ENCODE peak calls at places on chromosomes 16 and 17, in eight cellular contexts. One of them, this sample, is unnamed.

GRCh38 chr17:17073006-17073626 is 30.9 kb downstream of the MPRIP start:
- DNase-seq in neuronal stem cell: no peak
- DNase-seq in HS-27A: no peak
- DNase-seq in C1 segment of cervical spinal cord: no peak
- DNase-seq in activated T-helper 1 cell treated with Interleukin-2 at 50 U/mL for 16 hours: no peak
- DNase-seq in stimulated activated naive CD4-positive, alpha-beta T cell: no peak
- DNase-seq in DMS 273 treated with DMSO at 0.1 percent for 48 hours: no peak
- DNase-seq in SK-N-DZ: no peak
- DNase-seq in this sample: no peak

GRCh38 chr16:64910351-64910750 is 211.5 kb downstream of the CDH11 start:
- DNase-seq in SK-N-DZ: peak
- DNase-seq in neuronal stem cell: no peak
- DNase-seq in HS-27A: peak
- DNase-seq in activated T-helper 1 cell treated with Interleukin-2 at 50 U/mL for 16 hours: no peak
- DNase-seq in stimulated activated naive CD4-positive, alpha-beta T cell: no peak
- DNase-seq in C1 segment of cervical spinal cord: no peak
- DNase-seq in DMS 273 treated with DMSO at 0.1 percent for 48 hours: no peak
- DNase-seq in this sample: no peak

GRCh38 chr16:67392301-67393059 is 818 bp downstream of the TPPP3 start:
- DNase-seq in activated T-helper 1 cell treated with Interleukin-2 at 50 U/mL for 16 hours: no peak
- DNase-seq in neuronal stem cell: no peak
- DNase-seq in SK-N-DZ: no peak
- DNase-seq in C1 segment of cervical spinal cord: no peak
- DNase-seq in HS-27A: no peak
- DNase-seq in DMS 273 treated with DMSO at 0.1 percent for 48 hours: no peak
- DNase-seq in stimulated activated naive CD4-positive, alpha-beta T cell: no peak
- DNase-seq in this sample: no peak

GRCh38 chr17:40168262-40168832 is 8.9 kb upstream of the RAPGEFL1 start:
- DNase-seq in activated T-helper 1 cell treated with Interleukin-2 at 50 U/mL for 16 hours: no peak
- DNase-seq in HS-27A: peak
- DNase-seq in SK-N-DZ: peak
- DNase-seq in neuronal stem cell: no peak
- DNase-seq in stimulated activated naive CD4-positive, alpha-beta T cell: peak
- DNase-seq in C1 segment of cervical spinal cord: peak
- DNase-seq in DMS 273 treated with DMSO at 0.1 percent for 48 hours: no peak
- DNase-seq in this sample: peak

GRCh38 chr17:67095803-67096202 is 51.4 kb downstream of the CACNG1 start:
- DNase-seq in DMS 273 treated with DMSO at 0.1 percent for 48 hours: no peak
- DNase-seq in HS-27A: no peak
- DNase-seq in activated T-helper 1 cell treated with Interleukin-2 at 50 U/mL for 16 hours: no peak
- DNase-seq in neuronal stem cell: no peak
- DNase-seq in stimulated activated naive CD4-positive, alpha-beta T cell: no peak
- DNase-seq in C1 segment of cervical spinal cord: no peak
- DNase-seq in SK-N-DZ: no peak
- DNase-seq in this sample: no peak

GRCh38 chr16:23679274-23679985 is 741 bp downstream of the PLK1 start:
- DNase-seq in activated T-helper 1 cell treated with Interleukin-2 at 50 U/mL for 16 hours: no peak
- DNase-seq in DMS 273 treated with DMSO at 0.1 percent for 48 hours: no peak
- DNase-seq in neuronal stem cell: peak
- DNase-seq in stimulated activated naive CD4-positive, alpha-beta T cell: no peak
- DNase-seq in SK-N-DZ: peak
- DNase-seq in HS-27A: no peak
- DNase-seq in C1 segment of cervical spinal cord: no peak
- DNase-seq in this sample: no peak

GRCh38 chr17:34816806-34817205 is 144.5 kb downstream of the CCT6B start:
- DNase-seq in stimulated activated naive CD4-positive, alpha-beta T cell: no peak
- DNase-seq in HS-27A: no peak
- DNase-seq in C1 segment of cervical spinal cord: no peak
- DNase-seq in activated T-helper 1 cell treated with Interleukin-2 at 50 U/mL for 16 hours: no peak
- DNase-seq in neuronal stem cell: no peak
- DNase-seq in DMS 273 treated with DMSO at 0.1 percent for 48 hours: no peak
- DNase-seq in SK-N-DZ: no peak
- DNase-seq in this sample: no peak

GRCh38 chr16:69338557-69339288 is 641 bp downstream of the COG8 start:
- DNase-seq in neuronal stem cell: no peak
- DNase-seq in stimulated activated naive CD4-positive, alpha-beta T cell: no peak
- DNase-seq in C1 segment of cervical spinal cord: no peak
- DNase-seq in activated T-helper 1 cell treated with Interleukin-2 at 50 U/mL for 16 hours: no peak
- DNase-seq in HS-27A: no peak
- DNase-seq in DMS 273 treated with DMSO at 0.1 percent for 48 hours: no peak
- DNase-seq in SK-N-DZ: no peak
- DNase-seq in this sample: no peak

GRCh38 chr16:85172465-85173071 is 60.3 kb upstream of the CIBAR2 start:
- DNase-seq in activated T-helper 1 cell treated with Interleukin-2 at 50 U/mL for 16 hours: no peak
- DNase-seq in DMS 273 treated with DMSO at 0.1 percent for 48 hours: peak
- DNase-seq in neuronal stem cell: no peak
- DNase-seq in SK-N-DZ: peak
- DNase-seq in HS-27A: no peak
- DNase-seq in C1 segment of cervical spinal cord: peak
- DNase-seq in stimulated activated naive CD4-positive, alpha-beta T cell: no peak
- DNase-seq in this sample: no peak

GRCh38 chr16:74738816-74739215 is 35.8 kb downstream of the FA2H start:
- DNase-seq in neuronal stem cell: no peak
- DNase-seq in C1 segment of cervical spinal cord: no peak
- DNase-seq in activated T-helper 1 cell treated with Interleukin-2 at 50 U/mL for 16 hours: no peak
- DNase-seq in HS-27A: no peak
- DNase-seq in DMS 273 treated with DMSO at 0.1 percent for 48 hours: no peak
- DNase-seq in stimulated activated naive CD4-positive, alpha-beta T cell: no peak
- DNase-seq in SK-N-DZ: no peak
- DNase-seq in this sample: no peak

GRCh38 chr17:44004077-44004760 is at the start of gene NAGS:
- DNase-seq in neuronal stem cell: no peak
- DNase-seq in DMS 273 treated with DMSO at 0.1 percent for 48 hours: no peak
- DNase-seq in C1 segment of cervical spinal cord: no peak
- DNase-seq in HS-27A: no peak
- DNase-seq in SK-N-DZ: no peak
- DNase-seq in activated T-helper 1 cell treated with Interleukin-2 at 50 U/mL for 16 hours: no peak
- DNase-seq in stimulated activated naive CD4-positive, alpha-beta T cell: no peak
- DNase-seq in this sample: no peak

GRCh38 chr17:1398900-1399299 is 1.1 kb downstream of the YWHAE start:
- DNase-seq in stimulated activated naive CD4-positive, alpha-beta T cell: peak
- DNase-seq in HS-27A: no peak
- DNase-seq in DMS 273 treated with DMSO at 0.1 percent for 48 hours: no peak
- DNase-seq in C1 segment of cervical spinal cord: peak
- DNase-seq in neuronal stem cell: no peak
- DNase-seq in activated T-helper 1 cell treated with Interleukin-2 at 50 U/mL for 16 hours: no peak
- DNase-seq in SK-N-DZ: no peak
- DNase-seq in this sample: no peak

GRCh38 chr16:29820730-29821662 is 734 bp downstream of the MVP start:
- DNase-seq in neuronal stem cell: no peak
- DNase-seq in SK-N-DZ: no peak
- DNase-seq in HS-27A: no peak
- DNase-seq in activated T-helper 1 cell treated with Interleukin-2 at 50 U/mL for 16 hours: no peak
- DNase-seq in C1 segment of cervical spinal cord: no peak
- DNase-seq in DMS 273 treated with DMSO at 0.1 percent for 48 hours: peak
- DNase-seq in stimulated activated naive CD4-positive, alpha-beta T cell: no peak
- DNase-seq in this sample: no peak

GRCh38 chr17:74838275-74838674 is 21.4 kb downstream of the GRIN2C start:
- DNase-seq in neuronal stem cell: no peak
- DNase-seq in DMS 273 treated with DMSO at 0.1 percent for 48 hours: no peak
- DNase-seq in C1 segment of cervical spinal cord: no peak
- DNase-seq in activated T-helper 1 cell treated with Interleukin-2 at 50 U/mL for 16 hours: no peak
- DNase-seq in HS-27A: no peak
- DNase-seq in SK-N-DZ: peak
- DNase-seq in stimulated activated naive CD4-positive, alpha-beta T cell: no peak
- DNase-seq in this sample: no peak

GRCh38 chr17:77571141-77571540 is 387.4 kb upstream of the TNRC6C start:
- DNase-seq in neuronal stem cell: peak
- DNase-seq in stimulated activated naive CD4-positive, alpha-beta T cell: no peak
- DNase-seq in C1 segment of cervical spinal cord: no peak
- DNase-seq in activated T-helper 1 cell treated with Interleukin-2 at 50 U/mL for 16 hours: no peak
- DNase-seq in SK-N-DZ: no peak
- DNase-seq in HS-27A: no peak
- DNase-seq in DMS 273 treated with DMSO at 0.1 percent for 48 hours: no peak
- DNase-seq in this sample: no peak

GRCh38 chr16:56068314-56068713 is 123.0 kb upstream of the GNAO1 start:
- DNase-seq in DMS 273 treated with DMSO at 0.1 percent for 48 hours: no peak
- DNase-seq in stimulated activated naive CD4-positive, alpha-beta T cell: no peak
- DNase-seq in C1 segment of cervical spinal cord: no peak
- DNase-seq in activated T-helper 1 cell treated with Interleukin-2 at 50 U/mL for 16 hours: no peak
- DNase-seq in SK-N-DZ: no peak
- DNase-seq in neuronal stem cell: no peak
- DNase-seq in HS-27A: no peak
- DNase-seq in this sample: no peak

GRCh38 chr16:49350265-49351103 is 23.1 kb upstream of the C16orf78 start:
- DNase-seq in HS-27A: no peak
- DNase-seq in DMS 273 treated with DMSO at 0.1 percent for 48 hours: no peak
- DNase-seq in activated T-helper 1 cell treated with Interleukin-2 at 50 U/mL for 16 hours: peak
- DNase-seq in neuronal stem cell: peak
- DNase-seq in SK-N-DZ: peak
- DNase-seq in C1 segment of cervical spinal cord: peak
- DNase-seq in stimulated activated naive CD4-positive, alpha-beta T cell: no peak
- DNase-seq in this sample: peak

GRCh38 chr17:36089888-36090836 is at the start of gene CCL3:
- DNase-seq in C1 segment of cervical spinal cord: peak
- DNase-seq in DMS 273 treated with DMSO at 0.1 percent for 48 hours: no peak
- DNase-seq in SK-N-DZ: no peak
- DNase-seq in activated T-helper 1 cell treated with Interleukin-2 at 50 U/mL for 16 hours: no peak
- DNase-seq in HS-27A: no peak
- DNase-seq in stimulated activated naive CD4-positive, alpha-beta T cell: no peak
- DNase-seq in neuronal stem cell: no peak
- DNase-seq in this sample: peak

GRCh38 chr17:2071421-2072281 is 16.7 kb downstream of the HIC1 start:
- DNase-seq in HS-27A: no peak
- DNase-seq in SK-N-DZ: no peak
- DNase-seq in stimulated activated naive CD4-positive, alpha-beta T cell: no peak
- DNase-seq in neuronal stem cell: no peak
- DNase-seq in activated T-helper 1 cell treated with Interleukin-2 at 50 U/mL for 16 hours: no peak
- DNase-seq in DMS 273 treated with DMSO at 0.1 percent for 48 hours: no peak
- DNase-seq in C1 segment of cervical spinal cord: no peak
- DNase-seq in this sample: no peak

GRCh38 chr16:88511060-88511459 is 58.0 kb downstream of the ZFPM1 start:
- DNase-seq in activated T-helper 1 cell treated with Interleukin-2 at 50 U/mL for 16 hours: no peak
- DNase-seq in C1 segment of cervical spinal cord: no peak
- DNase-seq in stimulated activated naive CD4-positive, alpha-beta T cell: no peak
- DNase-seq in neuronal stem cell: no peak
- DNase-seq in DMS 273 treated with DMSO at 0.1 percent for 48 hours: no peak
- DNase-seq in SK-N-DZ: no peak
- DNase-seq in HS-27A: no peak
- DNase-seq in this sample: no peak

GRCh38 chr17:81831957-81832607 is 1.0 kb downstream of the MCRIP1 start:
- DNase-seq in C1 segment of cervical spinal cord: no peak
- DNase-seq in DMS 273 treated with DMSO at 0.1 percent for 48 hours: no peak
- DNase-seq in HS-27A: no peak
- DNase-seq in SK-N-DZ: no peak
- DNase-seq in activated T-helper 1 cell treated with Interleukin-2 at 50 U/mL for 16 hours: no peak
- DNase-seq in neuronal stem cell: no peak
- DNase-seq in stimulated activated naive CD4-positive, alpha-beta T cell: peak
- DNase-seq in this sample: no peak